ENCODE peak calls at places on chromosomes 11 and 22, in eight cellular contexts. One of them, this sample, is unnamed.
A peak's percentile ranks its signal among the peaks of the same experiment; 100 is the strongest.

GRCh38 chr22:44942056-44942455 is 67.7 kb downstream of the PHF21B start:
- DNase-seq in HT1080: no peak
- DNase-seq in activated naive CD8-positive, alpha-beta T cell treated with anti-CD3 and anti-CD28 coated beads for 36 hours: no peak
- DNase-seq in aorta: no peak
- DNase-seq in neuronal stem cell: no peak
- DNase-seq in kidney epithelial cell: no peak
- DNase-seq in T-helper 2 cell: no peak
- DNase-seq in stimulated activated CD4-positive, alpha-beta T cell treated with anti-CD3 and anti-CD28 coated beads, Interleukin-2, amount 100 ng/mL, for 48 hours: no peak
- DNase-seq in this sample: no peak

GRCh38 chr11:123800041-123800440 is 6.1 kb downstream of the OR6M1 start:
- DNase-seq in activated naive CD8-positive, alpha-beta T cell treated with anti-CD3 and anti-CD28 coated beads for 36 hours: no peak
- DNase-seq in aorta: no peak
- DNase-seq in kidney epithelial cell: no peak
- DNase-seq in stimulated activated CD4-positive, alpha-beta T cell treated with anti-CD3 and anti-CD28 coated beads, Interleukin-2, amount 100 ng/mL, for 48 hours: no peak
- DNase-seq in HT1080: no peak
- DNase-seq in T-helper 2 cell: no peak
- DNase-seq in neuronal stem cell: no peak
- DNase-seq in this sample: peak; percentile 70

GRCh38 chr22:16783930-16784354 is 41.3 kb downstream of the XKR3 start:
- DNase-seq in HT1080: peak; percentile 65
- DNase-seq in neuronal stem cell: no peak
- DNase-seq in stimulated activated CD4-positive, alpha-beta T cell treated with anti-CD3 and anti-CD28 coated beads, Interleukin-2, amount 100 ng/mL, for 48 hours: no peak
- DNase-seq in kidney epithelial cell: no peak
- DNase-seq in activated naive CD8-positive, alpha-beta T cell treated with anti-CD3 and anti-CD28 coated beads for 36 hours: no peak
- DNase-seq in T-helper 2 cell: no peak
- DNase-seq in aorta: no peak
- DNase-seq in this sample: no peak

GRCh38 chr11:128354476-128354875 is 232.9 kb downstream of the ETS1 start:
- DNase-seq in kidney epithelial cell: no peak
- DNase-seq in stimulated activated CD4-positive, alpha-beta T cell treated with anti-CD3 and anti-CD28 coated beads, Interleukin-2, amount 100 ng/mL, for 48 hours: no peak
- DNase-seq in T-helper 2 cell: no peak
- DNase-seq in HT1080: peak; percentile 62
- DNase-seq in aorta: no peak
- DNase-seq in activated naive CD8-positive, alpha-beta T cell treated with anti-CD3 and anti-CD28 coated beads for 36 hours: no peak
- DNase-seq in neuronal stem cell: no peak
- DNase-seq in this sample: no peak

GRCh38 chr22:25090225-25090651 is 109.4 kb upstream of the CRYBB3 start:
- DNase-seq in neuronal stem cell: no peak
- DNase-seq in T-helper 2 cell: no peak
- DNase-seq in HT1080: no peak
- DNase-seq in activated naive CD8-positive, alpha-beta T cell treated with anti-CD3 and anti-CD28 coated beads for 36 hours: no peak
- DNase-seq in aorta: no peak
- DNase-seq in stimulated activated CD4-positive, alpha-beta T cell treated with anti-CD3 and anti-CD28 coated beads, Interleukin-2, amount 100 ng/mL, for 48 hours: no peak
- DNase-seq in kidney epithelial cell: no peak
- DNase-seq in this sample: no peak

GRCh38 chr11:2827256-2827655 is 58.3 kb downstream of the CDKN1C start:
- DNase-seq in T-helper 2 cell: no peak
- DNase-seq in HT1080: no peak
- DNase-seq in kidney epithelial cell: no peak
- DNase-seq in activated naive CD8-positive, alpha-beta T cell treated with anti-CD3 and anti-CD28 coated beads for 36 hours: no peak
- DNase-seq in stimulated activated CD4-positive, alpha-beta T cell treated with anti-CD3 and anti-CD28 coated beads, Interleukin-2, amount 100 ng/mL, for 48 hours: no peak
- DNase-seq in aorta: no peak
- DNase-seq in neuronal stem cell: no peak
- DNase-seq in this sample: no peak

GRCh38 chr11:13603661-13604060 is 64.8 kb upstream of the FAR1 start:
- DNase-seq in kidney epithelial cell: no peak
- DNase-seq in aorta: no peak
- DNase-seq in T-helper 2 cell: no peak
- DNase-seq in stimulated activated CD4-positive, alpha-beta T cell treated with anti-CD3 and anti-CD28 coated beads, Interleukin-2, amount 100 ng/mL, for 48 hours: no peak
- DNase-seq in neuronal stem cell: no peak
- DNase-seq in activated naive CD8-positive, alpha-beta T cell treated with anti-CD3 and anti-CD28 coated beads for 36 hours: no peak
- DNase-seq in HT1080: no peak
- DNase-seq in this sample: no peak

GRCh38 chr11:86699036-86699791 is 26.8 kb upstream of the ME3 start:
- DNase-seq in neuronal stem cell: no peak
- DNase-seq in activated naive CD8-positive, alpha-beta T cell treated with anti-CD3 and anti-CD28 coated beads for 36 hours: no peak
- DNase-seq in kidney epithelial cell: no peak
- DNase-seq in stimulated activated CD4-positive, alpha-beta T cell treated with anti-CD3 and anti-CD28 coated beads, Interleukin-2, amount 100 ng/mL, for 48 hours: no peak
- DNase-seq in aorta: no peak
- DNase-seq in T-helper 2 cell: no peak
- DNase-seq in HT1080: no peak
- DNase-seq in this sample: no peak